ENCODE peak calls at places on chromosomes 12 and 14, in nine cellular contexts. One of them, this sample, is unnamed.

GRCh38 chr14:49050836-49051235 is 535.3 kb downstream of the RPS29 start:
- DNase-seq in OCI-LY7: no peak
- DNase-seq in posterior cingulate gyrus: no peak
- DNase-seq in dermis blood vessel endothelial cell: no peak
- DNase-seq in HFFc6: no peak
- DNase-seq in Panc1: no peak
- DNase-seq in putamen: no peak
- DNase-seq in astrocyte of the cerebellum: no peak
- DNase-seq in right cardiac atrium: no peak
- DNase-seq in this sample: no peak

GRCh38 chr12:57456145-57456700 is 1.1 kb downstream of the INHBE start:
- DNase-seq in HFFc6: peak
- DNase-seq in OCI-LY7: peak
- DNase-seq in putamen: no peak
- DNase-seq in Panc1: no peak
- DNase-seq in right cardiac atrium: no peak
- DNase-seq in dermis blood vessel endothelial cell: peak
- DNase-seq in posterior cingulate gyrus: no peak
- DNase-seq in astrocyte of the cerebellum: no peak
- DNase-seq in this sample: no peak

GRCh38 chr12:104720346-104721064 is 237.6 kb downstream of the SLC41A2 start:
- DNase-seq in Panc1: no peak
- DNase-seq in posterior cingulate gyrus: no peak
- DNase-seq in HFFc6: no peak
- DNase-seq in OCI-LY7: no peak
- DNase-seq in dermis blood vessel endothelial cell: peak
- DNase-seq in astrocyte of the cerebellum: peak
- DNase-seq in putamen: no peak
- DNase-seq in right cardiac atrium: no peak
- DNase-seq in this sample: peak

GRCh38 chr12:120352117-120352516 is 16.8 kb downstream of the MSI1 start:
- DNase-seq in HFFc6: peak
- DNase-seq in OCI-LY7: no peak
- DNase-seq in posterior cingulate gyrus: no peak
- DNase-seq in putamen: no peak
- DNase-seq in dermis blood vessel endothelial cell: no peak
- DNase-seq in astrocyte of the cerebellum: no peak
- DNase-seq in Panc1: no peak
- DNase-seq in right cardiac atrium: no peak
- DNase-seq in this sample: no peak

GRCh38 chr14:29166507-29166906 is 399.9 kb downstream of the FOXG1 start:
- DNase-seq in dermis blood vessel endothelial cell: no peak
- DNase-seq in putamen: no peak
- DNase-seq in astrocyte of the cerebellum: no peak
- DNase-seq in OCI-LY7: no peak
- DNase-seq in right cardiac atrium: no peak
- DNase-seq in Panc1: no peak
- DNase-seq in HFFc6: no peak
- DNase-seq in posterior cingulate gyrus: no peak
- DNase-seq in this sample: no peak

GRCh38 chr12:19771858-19772257 is 332.6 kb downstream of the AEBP2 start:
- DNase-seq in right cardiac atrium: no peak
- DNase-seq in dermis blood vessel endothelial cell: no peak
- DNase-seq in OCI-LY7: no peak
- DNase-seq in Panc1: no peak
- DNase-seq in astrocyte of the cerebellum: peak
- DNase-seq in putamen: no peak
- DNase-seq in posterior cingulate gyrus: no peak
- DNase-seq in HFFc6: peak
- DNase-seq in this sample: no peak

GRCh38 chr12:123035841-123036240 is 55.4 kb downstream of the ARL6IP4 start:
- DNase-seq in HFFc6: no peak
- DNase-seq in posterior cingulate gyrus: no peak
- DNase-seq in OCI-LY7: no peak
- DNase-seq in dermis blood vessel endothelial cell: no peak
- DNase-seq in putamen: no peak
- DNase-seq in astrocyte of the cerebellum: no peak
- DNase-seq in right cardiac atrium: peak
- DNase-seq in Panc1: no peak
- DNase-seq in this sample: no peak

GRCh38 chr12:51262758-51263177 is 7.4 kb downstream of the SMAGP start:
- DNase-seq in right cardiac atrium: peak
- DNase-seq in astrocyte of the cerebellum: no peak
- DNase-seq in putamen: no peak
- DNase-seq in dermis blood vessel endothelial cell: peak
- DNase-seq in OCI-LY7: peak
- DNase-seq in HFFc6: peak
- DNase-seq in Panc1: no peak
- DNase-seq in posterior cingulate gyrus: no peak
- DNase-seq in this sample: no peak

GRCh38 chr12:86530996-86531655 is 274.9 kb upstream of the MGAT4C start:
- DNase-seq in posterior cingulate gyrus: no peak
- DNase-seq in OCI-LY7: no peak
- DNase-seq in right cardiac atrium: no peak
- DNase-seq in Panc1: no peak
- DNase-seq in astrocyte of the cerebellum: no peak
- DNase-seq in putamen: no peak
- DNase-seq in HFFc6: no peak
- DNase-seq in dermis blood vessel endothelial cell: no peak
- DNase-seq in this sample: no peak

GRCh38 chr12:124228050-124228711 is 66.7 kb upstream of the RFLNA start:
- DNase-seq in Panc1: no peak
- DNase-seq in putamen: no peak
- DNase-seq in dermis blood vessel endothelial cell: no peak
- DNase-seq in astrocyte of the cerebellum: no peak
- DNase-seq in OCI-LY7: no peak
- DNase-seq in right cardiac atrium: no peak
- DNase-seq in HFFc6: no peak
- DNase-seq in posterior cingulate gyrus: no peak
- DNase-seq in this sample: no peak

GRCh38 chr12:26691234-26691970 is 141.6 kb downstream of the ITPR2 start:
- DNase-seq in OCI-LY7: no peak
- DNase-seq in dermis blood vessel endothelial cell: peak
- DNase-seq in right cardiac atrium: no peak
- DNase-seq in Panc1: peak
- DNase-seq in putamen: peak
- DNase-seq in astrocyte of the cerebellum: peak
- DNase-seq in posterior cingulate gyrus: no peak
- DNase-seq in HFFc6: peak
- DNase-seq in this sample: peak

GRCh38 chr12:111715242-111715641 is 29.4 kb downstream of the ACAD10 start:
- DNase-seq in right cardiac atrium: peak
- DNase-seq in HFFc6: peak
- DNase-seq in Panc1: no peak
- DNase-seq in dermis blood vessel endothelial cell: peak
- DNase-seq in OCI-LY7: no peak
- DNase-seq in putamen: no peak
- DNase-seq in posterior cingulate gyrus: no peak
- DNase-seq in astrocyte of the cerebellum: no peak
- DNase-seq in this sample: no peak

This sample was measured in smooth muscle cell of the brain vasculature.